ENCODE peak calls at places on chromosomes 4 and X, in nine cellular contexts. R is ovary, E is AG09319, G is heart right ventricle, B is adrenal gland, I is A549, X is psoas muscle, A is natural killer cell, O is heart left ventricle. S is an unnamed sample.

GRCh38 chr4:118955515-118955914 is 66.9 kb downstream of the SYNPO2 start:
- DNase-seq in R (no peak), E (no peak), G (no peak), B (no peak), I (no peak), X (no peak), A (no peak), O (no peak), S (no peak)

GRCh38 chrX:63657821-63658220 is 127.2 kb downstream of the ARHGEF9 start:
- DNase-seq in R (no peak), E (peak; percentile 3), G (peak; percentile 44), B (no peak), I (no peak), X (peak; percentile 50), A (no peak), O (peak; percentile 56), S (no peak)

GRCh38 chrX:131072871-131073571 is 14.9 kb downstream of the ARHGAP36 start:
- DNase-seq in R (no peak), E (no peak), G (no peak), B (no peak), I (no peak), X (no peak), A (no peak), O (no peak), S (no peak)

GRCh38 chr4:169270156-169270809 is 473 bp downstream of the SH3RF1 start:
- DNase-seq in R (peak; percentile 63), E (no peak), G (peak; percentile 78), B (peak; percentile 64), I (peak; percentile 28), X (peak; percentile 81), A (no peak), O (peak; percentile 70), S (peak; percentile 65)

GRCh38 chrX:40152706-40153334 is 55.1 kb upstream of the BCOR start:
- DNase-seq in R (no peak), E (no peak), G (peak; percentile 71), B (no peak), I (peak; percentile 46), X (peak; percentile 85), A (no peak), O (peak; percentile 66), S (peak; percentile 20)

GRCh38 chrX:153848325-153848724 is 18.0 kb upstream of the PDZD4 start:
- DNase-seq in R (no peak), E (no peak), G (no peak), B (no peak), I (no peak), X (no peak), A (no peak), O (no peak), S (no peak)

GRCh38 chr4:53562409-53562808 is 28.9 kb downstream of the LNX1 start:
- DNase-seq in R (no peak), E (no peak), G (no peak), B (no peak), I (no peak), X (no peak), A (no peak), O (no peak), S (no peak)

GRCh38 chr4:13047591-13047990 is 436.5 kb downstream of the RAB28 start:
- DNase-seq in R (no peak), E (no peak), G (no peak), B (no peak), I (no peak), X (no peak), A (no peak), O (no peak), S (no peak)

GRCh38 chr4:145732416-145732815 is 52.5 kb downstream of the C4orf51 start:
- DNase-seq in R (no peak), E (no peak), G (no peak), B (no peak), I (no peak), X (no peak), A (no peak), O (no peak), S (no peak)

GRCh38 chrX:153635788-153636668 is 11.0 kb upstream of the DUSP9 start:
- DNase-seq in R (no peak), E (no peak), G (no peak), B (no peak), I (peak; percentile 79), X (peak; percentile 28), A (no peak), O (no peak), S (peak; percentile 34)

GRCh38 chr4:109864134-109864533 is 16.2 kb downstream of the LRIT3 start:
- DNase-seq in R (no peak), E (no peak), G (no peak), B (no peak), I (no peak), X (no peak), A (no peak), O (no peak), S (no peak)

GRCh38 chr4:12084690-12085089 is 656.0 kb upstream of the HS3ST1 start:
- DNase-seq in R (no peak), E (no peak), G (no peak), B (no peak), I (no peak), X (no peak), A (no peak), O (no peak), S (no peak)

GRCh38 chr4:6087669-6088068 is 69.4 kb upstream of the C4orf50 start:
- DNase-seq in R (no peak), E (no peak), G (no peak), B (no peak), I (peak; percentile 15), X (no peak), A (no peak), O (no peak), S (peak; percentile 66)

GRCh38 chr4:148044889-148045352 is 313.0 kb downstream of the ARHGAP10 start:
- DNase-seq in R (no peak), E (peak; percentile 36), G (no peak), B (no peak), I (no peak), X (no peak), A (no peak), O (no peak), S (no peak)

GRCh38 chrX:40009462-40009851 is 88.3 kb downstream of the BCOR start:
- DNase-seq in R (no peak), E (no peak), G (no peak), B (no peak), I (no peak), X (no peak), A (no peak), O (no peak), S (peak; percentile 50)

GRCh38 chrX:110466790-110467189 is 108.1 kb downstream of the RTL9 start:
- DNase-seq in R (no peak), E (no peak), G (no peak), B (no peak), I (no peak), X (no peak), A (no peak), O (no peak), S (no peak)

DNA sequence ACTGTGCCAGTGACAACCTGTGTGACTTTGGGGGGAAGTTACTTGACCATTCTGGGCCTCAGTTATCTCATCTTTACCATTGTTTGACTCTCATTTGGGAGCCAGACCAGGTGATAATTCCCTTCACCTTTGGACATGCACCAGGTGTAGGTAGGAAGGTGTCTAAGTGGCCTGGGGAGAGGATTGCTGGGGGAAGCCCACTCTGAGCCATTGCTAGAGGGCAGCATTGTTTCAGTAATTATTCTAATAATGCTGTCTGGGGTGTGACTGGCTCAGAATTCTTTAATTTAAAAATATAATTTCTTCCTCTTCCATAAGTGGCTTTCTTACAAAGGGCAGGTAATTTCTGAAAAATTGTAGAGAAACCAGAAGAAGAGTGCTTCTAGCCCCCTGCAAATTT is 104.3 kb downstream of the RTL9 start:
- DNase-seq in R (no peak), E (no peak), G (no peak), B (no peak), I (no peak), X (no peak), A (no peak), O (no peak), S (no peak)
- TF ChIP-seq CTCF in R (no peak), E (peak; percentile 35), G (no peak), B (no peak), I (peak; percentile 7), X (no peak), A (no peak), O (no peak), S (no peak)

GRCh38 chr4:39697740-39698423 is at the start of gene UBE2K:
- DNase-seq in R (peak; percentile 87), E (peak; percentile 69), G (peak; percentile 93), B (peak; percentile 90), I (peak; percentile 70), X (peak; percentile 95), A (peak; percentile 89), O (peak; percentile 91), S (peak; percentile 93)
- TF ChIP-seq CTCF in R (no peak), E (no peak), G (no peak), B (no peak), I (no peak), X (no peak), A (no peak), O (no peak), S (no peak)

GRCh38 chr4:139506774-139507173 is 49.2 kb downstream of the SETD7 start:
- DNase-seq in R (no peak), E (no peak), G (no peak), B (no peak), I (no peak), X (no peak), A (no peak), O (no peak), S (no peak)

GRCh38 chr4:139514382-139515059 is 41.5 kb downstream of the SETD7 start:
- DNase-seq in R (no peak), E (no peak), G (no peak), B (no peak), I (no peak), X (no peak), A (no peak), O (no peak), S (no peak)

GRCh38 chr4:139511320-139511719 is 44.7 kb downstream of the SETD7 start:
- DNase-seq in R (no peak), E (no peak), G (no peak), B (no peak), I (no peak), X (no peak), A (no peak), O (no peak), S (no peak)

GRCh38 chr4:139508581-139509237 is 47.3 kb downstream of the SETD7 start:
- DNase-seq in R (no peak), E (no peak), G (no peak), B (no peak), I (no peak), X (no peak), A (no peak), O (no peak), S (no peak)

GRCh38 chr4:139509727-139510410 is 46.1 kb downstream of the SETD7 start:
- DNase-seq in R (no peak), E (no peak), G (no peak), B (no peak), I (no peak), X (no peak), A (no peak), O (no peak), S (no peak)
- TF ChIP-seq CTCF in R (no peak), E (peak; percentile 20), G (no peak), B (no peak), I (peak; percentile 19), X (peak; percentile 47), A (no peak), O (peak; percentile 22), S (no peak)

DNA sequence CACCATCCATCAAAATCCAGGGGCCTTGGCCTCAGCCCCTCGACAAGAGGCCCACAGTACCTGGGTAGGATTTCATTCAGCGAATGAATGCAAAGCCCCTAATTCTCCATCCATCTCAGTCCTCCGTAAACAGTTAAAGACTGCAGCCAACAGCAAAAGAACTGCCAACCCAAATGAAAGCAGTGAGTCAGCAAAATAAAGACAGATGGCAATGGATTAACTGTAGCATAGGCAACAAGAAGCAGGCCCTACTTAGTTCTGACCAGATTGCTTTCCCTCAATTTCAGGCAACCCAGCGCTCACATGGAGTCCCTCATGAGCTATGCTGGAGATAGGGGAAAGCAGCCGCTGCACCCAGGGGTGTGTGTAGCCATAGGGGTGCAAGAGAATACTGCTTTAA is 21.4 kb downstream of the PLAC1 start:
- DNase-seq in R (no peak), E (no peak), G (no peak), B (no peak), I (no peak), X (no peak), A (no peak), O (no peak), S (no peak)
- TF ChIP-seq CTCF in R (no peak), E (no peak), G (no peak), B (no peak), I (no peak), X (no peak), A (no peak), O (no peak), S (no peak)

S was measured in glutamatergic neuron.